ENCODE peak calls at places on chromosomes 16 and 17, in four cellular contexts. K is neural crest cell, T is left cardiac atrium, D is RPMI7951. U is an unnamed sample.

GRCh38 chr17:35578195-35578928 is at the start of gene PEX12:
- DNase-seq in T (peak), D (peak), K (peak), U (peak)

GRCh38 chr17:8702996-8703395 is 41.6 kb downstream of the CCDC42 start:
- DNase-seq in K (no peak), T (no peak), D (no peak), U (no peak)

GRCh38 chr17:35010093-35010492 is 29.8 kb downstream of the LIG3 start:
- DNase-seq in D (no peak), T (no peak), K (no peak), U (no peak)

GRCh38 chr17:67520282-67520906 is 143.3 kb downstream of the PITPNC1 start:
- DNase-seq in T (no peak), K (no peak), D (peak), U (no peak)

GRCh38 chr16:3056336-3057180 is 8.9 kb upstream of the IL32 start:
- DNase-seq in D (no peak), T (no peak), K (no peak), U (no peak)

GRCh38 chr16:49534901-49535300 is 161.3 kb downstream of the C16orf78 start:
- DNase-seq in K (no peak), D (no peak), T (no peak), U (no peak)

GRCh38 chr17:149231-149630 is 11.9 kb downstream of the SCGB1C2 start:
- DNase-seq in D (no peak), K (no peak), T (no peak), U (no peak)

GRCh38 chr17:16915752-16916556 is 56.0 kb downstream of the TNFRSF13B start:
- DNase-seq in K (peak), D (peak), T (no peak), U (no peak)